ENCODE peak calls at places on chromosomes 3 and 15, in four cellular contexts. One of them, this sample, is unnamed.

GRCh38 chr15:75531041-75531450 is 48.1 kb downstream of the PTPN9 start:
- DNase-seq in A549: no peak
- DNase-seq in psoas muscle: peak; percentile 75
- DNase-seq in BE2C: no peak
- DNase-seq in this sample: no peak

GRCh38 chr15:51460796-51461195 is 119.3 kb downstream of the GLDN start:
- DNase-seq in BE2C: no peak
- DNase-seq in psoas muscle: no peak
- DNase-seq in A549: no peak
- DNase-seq in this sample: no peak

GRCh38 chr3:84547971-84548970 is 410.5 kb upstream of the CADM2 start:
- DNase-seq in psoas muscle: peak; percentile 10
- DNase-seq in BE2C: peak; percentile 78
- DNase-seq in A549: peak; percentile 14
- DNase-seq in this sample: peak; percentile 88

GRCh38 chr3:5201536-5201935 is 14.0 kb downstream of the EDEM1 start:
- DNase-seq in A549: no peak
- DNase-seq in psoas muscle: no peak
- DNase-seq in BE2C: peak; percentile 41
- DNase-seq in this sample: no peak

GRCh38 chr3:141798455-141798854 is 35.2 kb downstream of the GRK7 start:
- DNase-seq in BE2C: no peak
- DNase-seq in psoas muscle: no peak
- DNase-seq in A549: no peak
- DNase-seq in this sample: no peak

GRCh38 chr3:38992117-38992779 is 59.5 kb downstream of the SCN11A start:
- DNase-seq in BE2C: no peak
- DNase-seq in A549: peak; percentile 42
- DNase-seq in psoas muscle: no peak
- DNase-seq in this sample: no peak

GRCh38 chr15:67130166-67130565 is 64.8 kb downstream of the SMAD3 start:
- DNase-seq in psoas muscle: no peak
- DNase-seq in A549: no peak
- DNase-seq in BE2C: no peak
- DNase-seq in this sample: no peak

GRCh38 chr3:189953551-189953950 is 167.1 kb downstream of the P3H2 start:
- DNase-seq in psoas muscle: no peak
- DNase-seq in BE2C: no peak
- DNase-seq in A549: no peak
- DNase-seq in this sample: no peak

GRCh38 chr15:26260517-26261133 is 397.5 kb upstream of the ATP10A start:
- DNase-seq in A549: peak; percentile 1
- DNase-seq in psoas muscle: no peak
- DNase-seq in BE2C: peak; percentile 27
- DNase-seq in this sample: peak; percentile 86

DNA sequence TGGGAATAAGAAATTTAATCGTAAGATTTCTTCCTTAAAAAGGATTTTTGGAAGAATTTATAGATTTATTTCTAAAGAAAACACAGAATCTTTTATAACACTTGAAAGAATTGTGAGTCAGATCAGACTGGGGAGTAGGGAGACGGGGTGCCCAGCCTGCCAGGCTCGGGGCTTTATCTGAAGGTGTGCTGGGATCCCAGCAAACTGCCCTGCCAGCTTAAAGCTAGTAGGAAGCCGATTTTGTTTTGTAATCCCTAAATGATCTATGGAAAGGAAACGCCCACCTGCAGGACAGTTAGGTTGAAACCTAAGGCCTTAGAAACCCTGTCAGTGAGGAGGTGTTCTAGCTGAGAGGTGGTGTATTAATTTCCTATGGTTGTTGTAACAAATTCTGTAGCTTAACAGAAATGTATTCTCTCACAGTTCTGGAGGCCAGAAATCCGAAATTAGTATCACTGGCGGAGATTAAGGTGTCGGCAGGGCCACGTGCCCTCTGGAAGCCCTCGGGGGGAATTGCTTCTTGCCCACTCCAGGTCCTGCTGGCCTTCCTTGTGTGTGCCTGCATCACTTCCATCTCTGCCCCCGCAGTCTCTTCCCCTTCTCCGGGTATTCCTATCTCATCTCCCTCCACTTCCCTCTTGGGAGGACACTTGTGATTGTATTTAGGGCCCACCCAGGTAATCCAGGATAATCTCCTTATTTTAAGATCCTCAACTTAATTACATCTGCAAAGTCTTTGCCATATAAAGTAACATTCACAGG is 19.3 kb upstream of the RAB6B start:
- DNase-seq in A549: no peak
- DNase-seq in psoas muscle: no peak
- DNase-seq in BE2C: no peak
- DNase-seq in this sample: no peak
- TF ChIP-seq CTCF in A549: no peak
- TF ChIP-seq CTCF in psoas muscle: no peak
- TF ChIP-seq CTCF in BE2C: no peak
- TF ChIP-seq CTCF in this sample: no peak

DNA sequence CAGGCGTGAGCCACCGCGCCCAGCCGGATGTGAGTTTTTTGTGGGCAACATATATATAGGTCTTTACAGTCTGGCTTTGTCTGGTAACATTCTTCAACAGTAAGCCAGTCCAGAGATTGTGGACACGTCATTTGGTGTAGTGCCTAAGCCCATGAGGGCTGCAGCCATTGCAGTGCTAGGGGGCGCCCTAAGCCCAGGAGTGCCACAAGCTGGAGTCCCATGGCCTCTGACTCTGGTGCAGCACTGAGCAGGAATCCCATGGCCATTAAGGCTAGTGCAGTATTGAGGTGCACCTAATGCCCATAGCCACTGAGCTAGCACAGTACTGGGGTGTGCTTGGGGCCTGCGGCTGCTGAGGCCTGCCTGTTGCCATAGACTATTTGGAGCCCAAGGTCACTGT is 136.4 kb upstream of the NDN start:
- DNase-seq in A549: no peak
- DNase-seq in psoas muscle: no peak
- DNase-seq in BE2C: peak; percentile 14
- DNase-seq in this sample: peak; percentile 88
- TF ChIP-seq CTCF in A549: no peak
- TF ChIP-seq CTCF in psoas muscle: no peak
- TF ChIP-seq CTCF in BE2C: peak; percentile 3
- TF ChIP-seq CTCF in this sample: peak; percentile 78

GRCh38 chr3:11535207-11535960 is 108.3 kb downstream of the VGLL4 start:
- DNase-seq in A549: no peak
- DNase-seq in BE2C: no peak
- DNase-seq in psoas muscle: no peak
- DNase-seq in this sample: no peak
- TF ChIP-seq CTCF in A549: no peak
- TF ChIP-seq CTCF in BE2C: no peak
- TF ChIP-seq CTCF in psoas muscle: no peak
- TF ChIP-seq CTCF in this sample: no peak

DNA sequence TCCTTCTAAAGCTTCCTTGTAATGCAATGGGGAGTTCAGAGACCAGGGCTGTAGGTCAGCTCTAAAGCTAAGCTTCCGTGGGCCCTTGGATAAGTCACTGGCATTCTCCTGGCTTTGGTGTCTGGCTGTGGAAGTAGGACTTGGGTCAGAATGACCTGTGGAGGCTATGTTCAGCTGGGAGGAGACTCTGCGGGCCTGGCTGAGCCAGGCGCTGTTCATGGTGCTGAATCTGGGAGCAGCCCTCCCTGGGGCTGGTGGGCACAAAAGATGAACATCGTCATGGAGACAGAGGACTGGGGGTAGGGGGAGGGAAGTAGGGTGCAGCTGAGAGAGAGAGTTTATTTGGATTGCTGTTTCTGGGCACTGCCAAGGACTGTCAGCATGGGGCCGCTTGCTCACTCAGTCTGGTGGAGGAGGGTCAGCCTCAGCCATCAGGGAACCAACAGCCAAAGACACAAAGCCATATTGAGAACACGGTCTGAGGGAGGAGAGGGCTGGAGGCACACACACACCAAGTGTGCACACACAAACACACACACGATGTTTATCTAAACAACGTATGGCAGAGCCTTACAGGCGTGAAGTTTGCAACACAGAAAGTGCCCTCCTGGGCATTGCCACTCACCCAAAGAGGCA is 120.6 kb upstream of the LINGO1 start:
- DNase-seq in BE2C: no peak
- DNase-seq in psoas muscle: no peak
- DNase-seq in A549: no peak
- DNase-seq in this sample: peak; percentile 79
- TF ChIP-seq CTCF in BE2C: no peak
- TF ChIP-seq CTCF in psoas muscle: no peak
- TF ChIP-seq CTCF in A549: no peak
- TF ChIP-seq CTCF in this sample: no peak

GRCh38 chr15:58331903-58332675 is 99.7 kb upstream of the LIPC start:
- DNase-seq in BE2C: peak; percentile 94
- DNase-seq in psoas muscle: peak; percentile 94
- DNase-seq in A549: peak; percentile 81
- DNase-seq in this sample: peak; percentile 54

GRCh38 chr15:58329781-58330467 is 101.9 kb upstream of the LIPC start:
- DNase-seq in psoas muscle: peak; percentile 47
- DNase-seq in A549: no peak
- DNase-seq in BE2C: no peak
- DNase-seq in this sample: no peak

GRCh38 chr15:58330468-58330793 is 101.4 kb upstream of the LIPC start:
- DNase-seq in BE2C: no peak
- DNase-seq in A549: no peak
- DNase-seq in psoas muscle: peak; percentile 60
- DNase-seq in this sample: no peak

GRCh38 chr15:58331562-58331902 is 100.3 kb upstream of the LIPC start:
- DNase-seq in BE2C: no peak
- DNase-seq in psoas muscle: no peak
- DNase-seq in A549: no peak
- DNase-seq in this sample: no peak

GRCh38 chr15:58330836-58331561 is 100.8 kb upstream of the LIPC start:
- DNase-seq in BE2C: no peak
- DNase-seq in psoas muscle: no peak
- DNase-seq in A549: no peak
- DNase-seq in this sample: no peak
- TF ChIP-seq CTCF in BE2C: no peak
- TF ChIP-seq CTCF in psoas muscle: no peak
- TF ChIP-seq CTCF in A549: no peak
- TF ChIP-seq CTCF in this sample: no peak

GRCh38 chr3:18369561-18370185 is 55.5 kb downstream of the SATB1 start:
- DNase-seq in BE2C: peak; percentile 14
- DNase-seq in psoas muscle: no peak
- DNase-seq in A549: no peak
- DNase-seq in this sample: no peak
- TF ChIP-seq CTCF in BE2C: no peak
- TF ChIP-seq CTCF in psoas muscle: no peak
- TF ChIP-seq CTCF in A549: no peak
- TF ChIP-seq CTCF in this sample: no peak

GRCh38 chr15:58154769-58155168 is 16.6 kb downstream of the AQP9 start:
- DNase-seq in A549: no peak
- DNase-seq in BE2C: no peak
- DNase-seq in psoas muscle: no peak
- DNase-seq in this sample: no peak
- TF ChIP-seq CTCF in A549: no peak
- TF ChIP-seq CTCF in BE2C: no peak
- TF ChIP-seq CTCF in psoas muscle: no peak
- TF ChIP-seq CTCF in this sample: no peak

GRCh38 chr3:52292247-52293065 is 4.8 kb downstream of the GLYCTK start:
- DNase-seq in BE2C: no peak
- DNase-seq in psoas muscle: no peak
- DNase-seq in A549: no peak
- DNase-seq in this sample: no peak

GRCh38 chr3:52290596-52291507 is 3.2 kb downstream of the GLYCTK start:
- DNase-seq in BE2C: no peak
- DNase-seq in psoas muscle: no peak
- DNase-seq in A549: no peak
- DNase-seq in this sample: no peak

GRCh38 chr3:52289747-52290595 is 2.3 kb downstream of the GLYCTK start:
- DNase-seq in psoas muscle: no peak
- DNase-seq in BE2C: no peak
- DNase-seq in A549: no peak
- DNase-seq in this sample: peak; percentile 50

GRCh38 chr3:52293491-52294319 is 6.1 kb downstream of the GLYCTK start:
- DNase-seq in BE2C: no peak
- DNase-seq in psoas muscle: no peak
- DNase-seq in A549: no peak
- DNase-seq in this sample: no peak

DNA sequence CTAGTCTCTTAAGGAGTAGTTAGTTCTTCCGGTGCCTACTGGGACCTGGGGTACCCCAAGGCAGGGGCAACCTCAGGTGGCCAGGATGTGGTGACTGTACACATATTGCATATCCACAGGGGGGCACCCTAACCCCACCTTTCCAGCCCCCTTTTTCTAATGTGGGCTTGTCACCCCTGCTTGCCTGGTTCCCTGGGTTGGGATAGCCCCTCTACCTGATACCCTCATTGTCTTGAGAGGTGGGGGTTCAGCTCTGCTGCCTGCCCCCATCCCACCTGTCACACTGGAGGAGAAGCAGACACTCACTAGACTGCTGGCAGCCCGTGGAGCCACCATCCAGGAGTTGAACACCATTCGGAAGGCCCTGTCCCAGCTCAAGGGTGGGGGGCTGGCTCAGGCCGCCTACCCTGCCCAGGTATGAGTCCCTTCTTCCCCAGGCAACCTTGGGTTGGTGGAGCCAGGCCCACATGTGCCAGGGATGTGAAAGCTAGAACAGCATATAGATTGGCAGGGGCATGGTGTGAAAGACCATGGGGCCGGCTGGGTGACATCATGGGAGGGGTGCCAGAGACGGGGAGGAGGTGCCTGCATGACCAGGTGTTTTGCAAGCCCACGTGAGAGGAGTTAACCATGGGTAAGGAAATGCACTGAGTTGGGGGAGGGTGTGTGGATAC is 4.0 kb downstream of the GLYCTK start:
- DNase-seq in BE2C: peak; percentile 51
- DNase-seq in A549: no peak
- DNase-seq in psoas muscle: no peak
- DNase-seq in this sample: peak; percentile 65
- TF ChIP-seq CTCF in BE2C: peak; percentile 46
- TF ChIP-seq CTCF in A549: peak; percentile 63
- TF ChIP-seq CTCF in psoas muscle: peak; percentile 27
- TF ChIP-seq CTCF in this sample: peak; percentile 85

GRCh38 chr15:89293012-89293411 is 41.6 kb downstream of the POLG start:
- DNase-seq in BE2C: no peak
- DNase-seq in A549: no peak
- DNase-seq in psoas muscle: no peak
- DNase-seq in this sample: peak; percentile 32
- TF ChIP-seq CTCF in BE2C: no peak
- TF ChIP-seq CTCF in A549: no peak
- TF ChIP-seq CTCF in psoas muscle: no peak
- TF ChIP-seq CTCF in this sample: peak; percentile 31